ENCODE peak calls at places on chromosomes 4 and X, in five cellular contexts. S is DND-41, X is keratinocyte, Z is GM23248, T is HCT116. O is an unnamed sample.
A peak's percentile ranks its signal among the peaks of the same experiment; 100 is the strongest.

GRCh38 chr4:140837742-140838141 is 81.6 kb upstream of the TBC1D9 start:
- DNase-seq in S (no peak), X (no peak), Z (no peak), T (no peak), O (no peak)

GRCh38 chr4:150515135-150515534 is 66.8 kb upstream of the MAB21L2 start:
- DNase-seq in S (no peak), X (no peak), Z (no peak), T (no peak), O (no peak)

GRCh38 chr4:46392421-46392820 is 2.5 kb upstream of the GABRA2 start:
- DNase-seq in S (no peak), X (no peak), Z (no peak), T (no peak), O (no peak)

GRCh38 chrX:10011261-10011931 is 44.2 kb downstream of the CLDN34 start:
- DNase-seq in S (no peak), X (no peak), Z (no peak), T (no peak), O (peak; percentile 72)

GRCh38 chr4:142043509-142043908 is 407.1 kb downstream of the IL15 start:
- DNase-seq in S (no peak), X (no peak), Z (peak; percentile 72), T (no peak), O (no peak)

GRCh38 chrX:19535481-19535880 is 20.2 kb upstream of the MAP3K15 start:
- DNase-seq in S (no peak), X (no peak), Z (peak; percentile 56), T (no peak), O (peak; percentile 51)

GRCh38 chr4:166252487-166253402 is 379.7 kb downstream of the TLL1 start:
- DNase-seq in S (no peak), X (no peak), Z (peak; percentile 20), T (peak; percentile 37), O (peak; percentile 44)

GRCh38 chr4:148716361-148717063 is 274.3 kb upstream of the NR3C2 start:
- DNase-seq in S (no peak), X (no peak), Z (no peak), T (no peak), O (no peak)

GRCh38 chr4:160202802-160203201 is 1099.9 kb downstream of the RAPGEF2 start:
- DNase-seq in S (no peak), X (peak; percentile 28), Z (no peak), T (no peak), O (no peak)

GRCh38 chr4:97500423-97500822 is 642.9 kb downstream of the STPG2 start:
- DNase-seq in S (no peak), X (no peak), Z (no peak), T (no peak), O (no peak)

GRCh38 chr4:30258949-30259348 is 461.2 kb upstream of the PCDH7 start:
- DNase-seq in S (no peak), X (no peak), Z (no peak), T (no peak), O (peak; percentile 11)

GRCh38 chr4:137735561-137736104 is 203.3 kb upstream of the PCDH18 start:
- DNase-seq in S (no peak), X (no peak), Z (no peak), T (no peak), O (no peak)

GRCh38 chrX:96685205-96686099 is 810 bp downstream of the DIAPH2 start:
- DNase-seq in S (peak; percentile 41), X (no peak), Z (peak; percentile 72), T (no peak), O (peak; percentile 49)

GRCh38 chrX:80388206-80388605 is 32.0 kb upstream of the TENT5D start:
- DNase-seq in S (no peak), X (no peak), Z (peak; percentile 44), T (no peak), O (no peak)

GRCh38 chr4:172147702-172148101 is 334.5 kb downstream of the GALNTL6 start:
- DNase-seq in S (no peak), X (no peak), Z (peak; percentile 35), T (no peak), O (peak; percentile 33)

GRCh38 chrX:130108647-130109428 is 1.5 kb downstream of the ELF4 start:
- DNase-seq in S (no peak), X (no peak), Z (peak; percentile 62), T (no peak), O (peak; percentile 40)

GRCh38 chr4:84908876-84909275 is 57.6 kb downstream of the WDFY3 start:
- DNase-seq in S (no peak), X (no peak), Z (no peak), T (no peak), O (no peak)

GRCh38 chrX:101550362-101550761 is at the start of gene ARMCX1:
- DNase-seq in S (no peak), X (no peak), Z (peak; percentile 84), T (no peak), O (peak; percentile 47)

GRCh38 chrX:9291666-9292065 is 173.2 kb upstream of the TBL1X start:
- DNase-seq in S (no peak), X (no peak), Z (no peak), T (no peak), O (no peak)

GRCh38 chr4:31089815-31090214 is 369.6 kb downstream of the PCDH7 start:
- DNase-seq in S (no peak), X (no peak), Z (no peak), T (peak; percentile 97), O (peak; percentile 35)

GRCh38 chr4:117324851-117325491 is 239.6 kb upstream of the TRAM1L1 start:
- DNase-seq in S (no peak), X (peak; percentile 19), Z (peak; percentile 2), T (peak; percentile 49), O (no peak)

GRCh38 chr4:6633091-6633906 is 7.2 kb upstream of the MRFAP1 start:
- DNase-seq in S (peak; percentile 69), X (no peak), Z (peak; percentile 32), T (no peak), O (peak; percentile 50)

GRCh38 chrX:68827848-68828562 is 816 bp upstream of the EFNB1 start:
- DNase-seq in S (peak; percentile 76), X (no peak), Z (peak; percentile 71), T (peak; percentile 59), O (peak; percentile 90)

GRCh38 chr4:99383833-99384392 is 31.4 kb upstream of the ADH1C start:
- DNase-seq in S (no peak), X (no peak), Z (peak; percentile 95), T (no peak), O (peak; percentile 5)

GRCh38 chr4:158845166-158846041 is 76.6 kb downstream of the FNIP2 start:
- DNase-seq in S (no peak), X (no peak), Z (no peak), T (no peak), O (no peak)

GRCh38 chrX:107935664-107936433 is 46.3 kb downstream of the TEX13B start:
- DNase-seq in S (no peak), X (peak; percentile 28), Z (peak; percentile 12), T (no peak), O (peak; percentile 3)

GRCh38 chrX:2819345-2820130 is 9.2 kb upstream of the GYG2 start:
- DNase-seq in S (no peak), X (no peak), Z (peak; percentile 57), T (no peak), O (peak; percentile 79)

GRCh38 chrX:18422325-18422724 is 3.1 kb upstream of the CDKL5 start:
- DNase-seq in S (no peak), X (no peak), Z (peak; percentile 92), T (no peak), O (no peak)

GRCh38 chr4:125266901-125267601 is 47.7 kb upstream of the FAT4 start:
- DNase-seq in S (no peak), X (peak; percentile 48), Z (peak; percentile 84), T (no peak), O (no peak)

GRCh38 chr4:10066206-10066605 is 44.9 kb upstream of the SLC2A9 start:
- DNase-seq in S (no peak), X (no peak), Z (no peak), T (no peak), O (no peak)
- H3K27ac ChIP-seq in S (no peak overlapping the region), X (no peak overlapping the region), Z (no peak overlapping the region), T (no peak overlapping the region), O (no peak overlapping the region)

DNA sequence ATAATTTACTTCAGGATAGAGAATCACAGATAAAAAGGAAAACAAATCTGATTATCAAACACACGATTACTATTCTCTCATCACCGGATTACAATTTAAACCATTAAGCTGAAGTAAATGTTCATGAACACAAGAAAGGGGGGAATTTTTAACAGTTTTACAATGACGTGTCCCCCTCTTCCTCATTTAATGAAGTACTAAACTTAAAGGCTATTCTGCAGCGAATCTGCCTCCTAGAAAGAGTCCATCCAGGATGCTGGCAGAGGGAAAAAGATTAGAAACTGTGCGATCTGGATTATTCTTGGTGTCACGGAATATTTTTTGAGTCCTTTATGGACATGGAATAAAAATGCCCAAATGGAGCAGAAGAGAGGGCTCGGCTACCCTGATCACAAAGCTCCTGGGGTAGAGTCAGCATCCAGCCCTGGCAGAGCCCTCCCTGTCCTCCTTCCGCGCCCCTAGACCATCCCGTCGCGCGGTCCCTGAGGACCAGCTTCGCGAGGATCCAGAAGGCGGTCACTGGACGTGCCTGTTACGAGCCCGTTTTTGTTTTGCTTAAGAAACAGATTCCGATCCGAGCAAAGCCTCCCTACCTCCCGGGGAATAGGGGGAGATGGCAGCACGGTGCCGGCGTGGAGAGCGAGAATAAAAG is 1.2 kb downstream of the ELF2 start:
- DNase-seq in S (no peak), X (no peak), Z (peak; percentile 73), T (peak; percentile 22), O (peak; percentile 66)
- TF ChIP-seq EZH2 in S (no peak), X (no peak), Z (no peak), T (no peak), O (no peak)

DNA sequence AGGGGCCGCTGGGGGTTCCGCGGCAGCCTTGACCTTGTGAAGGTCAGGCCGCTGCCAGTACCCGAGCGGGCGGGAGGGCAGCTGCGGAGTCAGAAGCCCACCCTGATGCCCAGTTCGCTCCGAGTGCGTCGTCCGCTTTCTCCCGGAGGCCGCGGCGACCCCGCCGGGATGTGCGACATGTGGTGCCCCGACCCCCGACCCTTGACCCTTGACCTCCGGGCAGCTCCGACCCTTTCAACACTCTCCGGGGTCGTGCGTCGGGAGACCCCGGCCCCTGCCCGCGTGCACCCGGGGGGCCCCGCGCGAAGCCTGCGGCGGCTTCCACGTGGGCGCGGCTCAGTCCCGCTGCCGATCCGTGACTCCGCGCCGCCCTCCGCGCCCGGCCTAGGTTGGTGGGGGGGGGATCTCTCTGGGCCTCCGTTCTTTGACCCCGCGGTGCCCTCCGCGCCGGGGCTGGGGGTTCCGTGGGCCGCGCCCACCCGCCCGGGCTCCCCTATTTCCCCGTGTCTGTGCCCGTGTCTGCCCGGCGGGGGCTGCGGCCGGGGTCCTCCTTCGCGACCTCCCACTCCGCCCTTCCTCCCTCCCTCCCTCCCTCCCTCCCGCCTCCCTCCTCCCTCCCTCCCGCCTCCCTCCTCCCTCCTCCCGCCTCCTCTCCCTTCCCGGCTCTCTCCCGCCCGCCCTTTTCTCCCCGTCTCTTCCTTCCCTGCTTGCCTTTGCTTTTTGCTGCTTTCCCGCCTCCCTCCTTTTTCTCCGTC is 640 bp upstream of the SLC25A6 start:
- DNase-seq in S (no peak), X (no peak), Z (peak; percentile 87), T (no peak), O (peak; percentile 87)
- H3K36me3 ChIP-seq in S (peaks cover 76% of the 10 kb centered on the region), X (peaks cover 24% of the 10 kb centered on the region), Z (peaks cover 4% of the 10 kb centered on the region), T (peaks cover 8% of the 10 kb centered on the region), O (peaks cover 43% of the 10 kb centered on the region)

DNA sequence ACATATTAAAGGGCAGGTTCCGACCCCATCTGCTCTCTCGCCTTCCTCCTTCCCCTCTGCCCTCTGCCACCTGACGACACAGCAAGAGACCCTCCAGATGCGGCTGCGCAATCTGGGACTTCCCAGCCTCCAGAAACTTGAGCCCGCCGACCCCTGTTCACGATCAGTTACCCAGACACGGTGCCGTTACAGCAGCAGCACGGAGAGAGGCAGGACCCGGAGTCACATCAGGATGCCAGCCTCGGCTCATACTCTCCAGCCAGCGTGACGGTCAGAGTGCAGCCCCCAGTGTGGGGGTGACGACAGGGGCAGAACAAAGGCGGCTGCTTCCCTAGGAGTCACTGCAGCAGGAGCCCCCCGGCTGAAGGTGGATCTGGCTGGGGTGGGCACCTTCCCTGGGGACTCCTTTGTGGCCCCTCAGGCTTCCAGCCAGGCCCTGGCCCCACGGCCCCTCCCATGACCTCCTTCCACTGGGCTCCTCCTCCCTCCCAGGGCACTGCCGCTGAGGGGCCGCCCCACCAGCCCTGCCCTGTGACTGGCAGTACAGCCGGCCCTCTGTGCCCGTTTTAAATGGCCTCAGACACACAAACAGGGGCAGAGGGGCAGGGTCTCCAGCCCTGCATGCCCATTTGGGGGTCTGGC is 62.0 kb downstream of the FAM53A start:
- DNase-seq in S (no peak), X (no peak), Z (no peak), T (no peak), O (no peak)
- H3K27ac ChIP-seq in S (no peak overlapping the region), X (no peak overlapping the region), Z (no peak overlapping the region), T (no peak overlapping the region), O (no peak overlapping the region)

O was measured in A673.